ENCODE peak calls at places on chromosomes 6 and 20, in six cellular contexts. P, H, D, O, V and G are unnamed samples.

GRCh38 chr20:25487306-25487705 is 79.8 kb downstream of the GINS1 start:
- DNase-seq in H (no peak), V (no peak), P (no peak), O (no peak), D (no peak), G (no peak)

GRCh38 chr20:25865715-25866656 is 169.3 kb upstream of the ZNF337 start:
- DNase-seq in O (peak), H (no peak), P (peak), V (peak), D (peak), G (peak)

GRCh38 chr6:117265425-117266266 is at the start of gene VGLL2:
- DNase-seq in V (peak), O (no peak), D (no peak), P (peak), H (no peak), G (no peak)

GRCh38 chr20:3775457-3775856 is 5.8 kb downstream of the SPEF1 start:
- DNase-seq in V (no peak), P (no peak), D (no peak), H (no peak), O (no peak), G (no peak)

GRCh38 chr6:150490586-150490985 is 109.1 kb upstream of the PLEKHG1 start:
- DNase-seq in P (no peak), D (no peak), O (peak), H (no peak), V (no peak), G (no peak)

GRCh38 chr6:166775180-166775922 is 148.3 kb upstream of the RPS6KA2 start:
- DNase-seq in H (no peak), D (peak), V (peak), P (peak), O (peak), G (peak)

GRCh38 chr6:39321761-39322160 is 741 bp downstream of the KCNK16 start:
- DNase-seq in V (no peak), P (no peak), H (no peak), O (no peak), D (no peak), G (no peak)

GRCh38 chr20:22998476-22998875 is 36.6 kb upstream of the SSTR4 start:
- DNase-seq in V (no peak), D (no peak), O (no peak), P (no peak), H (no peak), G (no peak)

GRCh38 chr6:135532559-135532958 is 35.0 kb upstream of the AHI1 start:
- DNase-seq in O (no peak), H (no peak), D (no peak), V (no peak), P (no peak), G (no peak)

GRCh38 chr6:135534773-135535380 is 37.3 kb upstream of the AHI1 start:
- DNase-seq in V (no peak), O (no peak), D (no peak), P (no peak), H (no peak), G (no peak)

GRCh38 chr6:135531954-135532490 is 34.5 kb upstream of the AHI1 start:
- DNase-seq in O (no peak), V (no peak), D (no peak), H (no peak), P (no peak), G (no peak)

GRCh38 chr6:135537782-135538301 is 40.3 kb upstream of the AHI1 start:
- DNase-seq in H (no peak), V (no peak), O (peak), D (no peak), P (no peak), G (no peak)

GRCh38 chr6:135535989-135536414 is 38.5 kb upstream of the AHI1 start:
- DNase-seq in P (peak), H (peak), O (peak), D (peak), V (peak), G (no peak)
- TF ChIP-seq JUND in P (no peak), H (no peak), O (no peak), D (peak), V (no peak), G (no peak)

DNA sequence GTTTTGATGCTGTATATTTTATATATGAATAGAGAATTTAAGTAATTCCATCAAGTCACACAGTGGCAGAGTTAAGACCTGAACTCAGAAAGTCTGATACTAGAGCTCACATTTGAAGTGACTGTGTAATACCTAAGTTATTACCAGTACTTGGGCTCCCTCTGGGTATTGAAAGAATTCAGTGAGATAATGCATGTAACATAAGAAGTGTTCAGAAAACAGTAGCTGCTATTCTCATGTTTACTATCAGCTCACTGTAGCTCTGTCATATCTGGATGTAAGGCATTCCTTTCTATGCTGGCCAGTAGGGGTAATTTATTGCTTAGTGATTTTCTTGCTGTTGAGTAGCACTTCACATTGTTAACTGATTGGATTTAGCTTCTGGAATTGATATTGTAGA is 44.6 kb downstream of the NKX2-4 start:
- DNase-seq in P (no peak), D (no peak), O (no peak), H (no peak), V (peak), G (no peak)
- TF ChIP-seq JUND in P (no peak), D (no peak), O (no peak), H (no peak), V (no peak), G (no peak)

DNA sequence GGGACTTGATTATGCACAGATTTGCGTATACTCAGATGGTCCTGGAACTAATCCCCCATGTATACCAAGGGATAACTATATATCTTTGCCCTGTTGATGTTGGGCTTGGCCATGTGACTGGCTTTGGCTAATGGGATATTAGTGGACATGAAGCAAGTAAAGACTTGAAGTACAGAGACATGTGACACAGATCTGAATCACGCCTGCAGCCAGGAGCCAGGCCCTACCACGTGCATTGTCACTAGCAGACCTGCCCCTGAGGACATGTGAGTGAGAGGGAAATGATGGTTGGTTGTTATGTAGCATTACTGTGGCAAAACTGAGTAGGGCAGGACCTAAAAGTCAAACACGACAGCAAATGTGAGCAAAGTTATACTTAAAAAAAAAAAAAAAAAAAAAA is 155.7 kb downstream of the AKAP7 start:
- DNase-seq in V (no peak), D (no peak), O (no peak), P (no peak), H (no peak), G (no peak)
- TF ChIP-seq JUND in V (no peak), D (no peak), O (no peak), P (no peak), H (no peak), G (no peak)

GRCh38 chr6:168221000-168221399 is 98.6 kb downstream of the DACT2 start:
- DNase-seq in P (no peak), D (no peak), H (no peak), V (no peak), O (no peak), G (no peak)
- TF ChIP-seq JUND in P (no peak), D (no peak), H (no peak), V (no peak), O (no peak), G (no peak)

DNA sequence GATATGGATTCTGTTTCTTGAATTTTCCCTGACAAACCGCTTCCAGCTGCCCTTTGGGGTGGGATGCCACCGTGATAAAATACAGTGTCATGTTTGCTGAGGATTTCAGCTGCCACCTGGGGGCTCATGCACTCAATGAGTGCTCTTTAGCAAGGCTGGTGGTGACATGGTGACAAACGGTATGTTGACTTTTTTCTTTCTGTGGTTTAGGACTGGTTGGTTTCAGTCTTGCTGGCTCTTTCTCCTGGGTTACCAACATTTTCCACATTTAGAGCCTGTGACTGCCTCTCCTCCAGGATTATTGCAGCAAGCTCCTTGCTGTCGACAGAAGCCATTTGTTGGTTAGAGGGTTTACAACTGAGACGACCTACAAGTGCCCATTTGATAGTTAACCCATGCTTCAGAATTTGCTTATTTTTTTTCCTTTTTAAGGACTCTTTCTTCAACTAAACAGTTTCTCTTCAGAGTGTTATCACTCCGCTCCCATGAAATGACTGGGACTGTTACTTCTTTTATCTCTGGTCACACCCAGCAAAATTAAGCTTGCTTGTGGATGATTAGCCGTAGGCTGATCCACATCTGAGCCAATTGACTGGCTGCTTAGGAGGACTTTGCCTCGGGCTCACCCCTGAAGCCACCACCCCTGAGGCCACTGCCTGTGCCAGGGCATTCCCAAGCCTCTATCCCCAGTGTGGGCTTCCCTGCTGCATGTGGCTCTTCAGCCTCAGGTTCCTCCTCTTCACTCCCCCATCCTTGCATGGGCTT is 48.4 kb upstream of the CDYL start:
- DNase-seq in H (no peak), V (peak), O (no peak), D (peak), P (no peak), G (no peak)
- TF ChIP-seq JUND in H (no peak), V (no peak), O (no peak), D (peak), P (no peak), G (no peak)

GRCh38 chr6:40794581-40794980 is 207.4 kb upstream of the LRFN2 start:
- DNase-seq in O (no peak), D (no peak), P (no peak), V (no peak), H (no peak), G (no peak)
- TF ChIP-seq JUND in O (no peak), D (no peak), P (no peak), V (no peak), H (no peak), G (no peak)